ENCODE peak calls at places on chromosomes 3 and 15, in five cellular contexts. X is PC-3, V is K562, C is tibial nerve, T is esophagus squamous epithelium. I is an unnamed sample. For H3K4me1 and H3K27me3, the result is how much of the 10 kb centered on the place peaks cover.

GRCh38 chr3:68239542-68239941 is 585.1 kb upstream of the SUCLG2 start:
- DNase-seq in X (no peak), V (no peak), C (no peak), T (no peak), I (no peak)

GRCh38 chr15:81516461-81516860 is 142.4 kb upstream of the TMC3 start:
- DNase-seq in V (no peak), X (peak), C (no peak), T (no peak), I (no peak)

GRCh38 chr3:185402561-185402960 is 39.6 kb downstream of the MAP3K13 start:
- DNase-seq in C (no peak), V (no peak), T (no peak), X (no peak), I (no peak)

GRCh38 chr3:101814835-101815234 is 34.5 kb upstream of the NFKBIZ start:
- DNase-seq in C (no peak), X (no peak), T (no peak), V (no peak), I (no peak)

GRCh38 chr3:73625124-73625665 is 454 bp upstream of the PDZRN3 start:
- DNase-seq in V (no peak), X (no peak), C (no peak), T (no peak), I (no peak)

GRCh38 chr3:170714151-170714550 is 128.3 kb upstream of the SLC7A14 start:
- DNase-seq in X (peak), V (no peak), C (no peak), T (no peak), I (no peak)

GRCh38 chr3:103372031-103372430 is 937.2 kb downstream of the ZPLD1 start:
- DNase-seq in C (no peak), T (no peak), V (no peak), X (no peak), I (no peak)

GRCh38 chr3:42080452-42080872 is 10.7 kb upstream of the TRAK1 start:
- DNase-seq in T (no peak), C (no peak), V (no peak), X (peak), I (no peak)

GRCh38 chr15:77225641-77226040 is 154.7 kb upstream of the TSPAN3 start:
- DNase-seq in X (no peak), T (no peak), C (no peak), V (no peak), I (no peak)

GRCh38 chr3:31491660-31492059 is 41.1 kb upstream of the STT3B start:
- DNase-seq in X (no peak), C (no peak), V (peak), T (no peak), I (no peak)

GRCh38 chr3:42032693-42033349 is 58.3 kb upstream of the TRAK1 start:
- DNase-seq in V (no peak), C (peak), X (no peak), T (no peak), I (no peak)

GRCh38 chr3:141446737-141447136 is 40.1 kb upstream of the RASA2 start:
- DNase-seq in X (no peak), V (no peak), C (no peak), T (no peak), I (no peak)

DNA sequence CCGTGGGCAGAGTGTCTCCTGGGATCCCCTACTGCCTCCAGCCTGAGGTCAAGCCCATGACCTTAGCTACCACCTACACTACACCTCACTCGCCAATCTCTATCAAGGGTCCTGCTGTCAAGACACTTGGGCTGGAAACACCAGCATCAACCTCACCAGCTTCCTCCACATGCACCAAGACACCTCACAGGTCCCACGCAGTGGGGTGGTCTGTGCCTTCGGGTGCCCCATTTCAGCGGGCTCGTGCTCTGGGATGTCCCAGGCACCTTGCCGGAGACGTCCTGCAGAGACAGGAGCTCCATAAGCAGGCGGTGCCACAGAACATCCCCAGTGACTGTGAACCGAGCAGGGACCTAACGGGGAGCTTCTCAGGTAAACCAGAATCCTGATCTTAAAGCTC is 20.0 kb downstream of the CYFIP1 start:
- DNase-seq in C (no peak), T (no peak), V (no peak), X (no peak), I (no peak)
- H3K4me1 ChIP-seq in C (under half), T (under half), V (under half), X (under half), I (under half)

GRCh38 chr3:109902549-109902948 is 565.2 kb upstream of the DPPA4 start:
- DNase-seq in V (no peak), T (no peak), X (no peak), C (no peak), I (no peak)

GRCh38 chr3:109897734-109898133 is 560.4 kb upstream of the DPPA4 start:
- DNase-seq in V (no peak), X (no peak), T (no peak), C (no peak), I (no peak)

GRCh38 chr3:109899930-109900329 is 562.6 kb upstream of the DPPA4 start:
- DNase-seq in C (no peak), X (no peak), T (no peak), V (no peak), I (no peak)

GRCh38 chr3:109903100-109903499 is 565.8 kb upstream of the DPPA4 start:
- DNase-seq in C (no peak), X (peak), T (no peak), V (no peak), I (no peak)

GRCh38 chr3:109900774-109901173 is 563.4 kb upstream of the DPPA4 start:
- DNase-seq in V (no peak), X (peak), T (no peak), C (no peak), I (no peak)
- H3K27ac ChIP-seq in V (no peak), X (no peak), T (no peak), C (no peak), I (no peak)

DNA sequence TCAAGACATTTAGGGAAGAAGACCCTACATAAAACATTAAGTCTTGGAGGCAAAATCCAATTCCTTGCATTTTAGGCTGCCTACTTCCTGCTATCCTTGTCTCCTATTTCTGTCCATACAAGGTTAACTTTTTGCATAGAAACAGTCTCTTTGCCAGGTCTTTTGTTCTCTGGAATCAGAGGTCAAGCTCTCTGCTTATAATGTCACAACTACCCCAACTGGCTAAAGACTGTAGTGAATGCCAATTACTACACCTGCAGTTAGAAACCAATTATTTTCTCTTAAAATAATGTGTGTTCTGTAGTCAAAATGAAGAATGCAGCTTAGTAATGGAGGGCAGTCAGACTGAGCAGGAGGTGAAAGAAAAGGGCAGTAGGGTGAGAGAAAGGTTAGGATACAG is 856.2 kb downstream of the TUSC7 start:
- DNase-seq in X (no peak), V (no peak), C (no peak), T (no peak), I (no peak)
- H3K27me3 ChIP-seq in X (under half), V (under half), C (under half), T (under half), I (under half)

GRCh38 chr3:43288850-43289249 is 2.5 kb downstream of the SNRK start:
- DNase-seq in X (no peak), C (no peak), V (no peak), T (no peak), I (no peak)
- H3K4me1 ChIP-seq in X (under half), C (under half), V (under half), T (under half), I (half or more)

GRCh38 chr3:58163234-58163633 is 47.5 kb downstream of the DNASE1L3 start:
- DNase-seq in T (no peak), C (no peak), X (no peak), V (no peak), I (no peak)

GRCh38 chr3:58167431-58168351 is 43.1 kb downstream of the DNASE1L3 start:
- DNase-seq in C (peak), V (peak), X (peak), T (no peak), I (no peak)

GRCh38 chr3:58168498-58168897 is 42.3 kb downstream of the DNASE1L3 start:
- DNase-seq in V (no peak), C (no peak), T (no peak), X (no peak), I (no peak)

GRCh38 chr3:58164199-58164879 is 46.4 kb downstream of the DNASE1L3 start:
- DNase-seq in T (no peak), X (peak), C (no peak), V (no peak), I (no peak)

DNA sequence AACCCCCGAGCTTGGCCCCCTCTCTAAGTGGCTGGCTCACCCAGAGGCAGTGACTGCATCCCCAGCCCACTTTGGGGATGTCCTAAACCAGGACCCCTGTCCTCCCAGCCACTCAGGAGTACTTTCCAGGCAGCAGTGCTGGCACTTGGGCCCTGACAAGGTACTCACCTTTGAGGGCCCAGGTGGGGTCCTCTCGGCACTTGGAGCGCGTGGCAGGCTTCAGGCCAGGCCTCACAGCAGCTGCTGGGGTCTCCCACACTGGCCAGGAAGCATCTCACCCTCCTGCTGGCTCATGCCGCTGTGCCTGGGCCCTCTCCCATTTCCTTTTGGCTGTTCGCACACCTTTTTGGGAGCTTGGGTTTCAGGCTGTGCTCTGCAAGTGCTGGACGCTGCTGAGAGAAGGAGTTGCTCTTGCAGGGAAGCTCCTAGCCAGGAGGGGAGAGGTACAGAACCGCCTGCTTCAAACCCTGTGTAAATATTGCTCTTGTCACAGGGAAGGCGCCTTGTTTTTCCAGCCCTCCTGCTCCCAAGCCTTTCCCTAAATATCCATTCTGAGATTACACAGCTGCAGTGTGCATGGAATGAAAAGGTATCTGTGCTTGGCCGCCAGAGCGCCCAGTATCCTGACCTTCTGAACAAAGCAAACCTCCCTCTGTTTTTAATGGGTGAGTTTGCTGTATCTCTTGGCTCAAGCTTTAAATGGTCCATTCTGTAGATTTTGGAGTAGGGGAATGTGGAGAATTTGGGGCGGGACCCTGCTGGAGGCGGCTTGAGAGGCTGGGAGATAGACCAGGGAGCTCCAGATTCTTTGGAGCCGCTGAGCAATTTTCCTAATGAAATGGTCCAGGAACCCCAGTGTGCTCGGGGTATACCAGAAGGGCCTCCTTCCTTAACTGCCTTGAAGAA is 45.6 kb downstream of the DNASE1L3 start:
- DNase-seq in X (no peak), C (no peak), T (no peak), V (no peak), I (no peak)
- H3K27ac ChIP-seq in X (peak), C (peak), T (no peak), V (peak), I (no peak)

DNA sequence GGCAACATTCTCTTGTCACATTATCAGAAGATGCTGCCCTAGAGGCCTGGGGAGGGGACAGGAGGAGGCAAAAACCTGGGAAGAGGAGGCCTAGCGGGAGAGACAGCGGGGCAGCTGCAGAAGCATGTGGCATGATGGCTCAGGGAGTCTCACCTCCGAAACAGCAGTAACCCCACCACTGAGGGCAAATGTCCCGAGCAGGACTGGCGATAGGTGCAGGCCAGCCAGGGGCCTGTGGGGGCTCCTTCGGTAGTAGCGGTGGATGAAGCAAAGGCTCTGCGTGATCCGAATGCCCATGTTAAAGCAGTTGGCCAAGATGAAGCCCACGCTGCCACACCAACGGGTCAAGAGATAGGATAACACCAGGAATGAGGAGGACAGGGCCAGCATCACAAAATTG is 38.0 kb downstream of the RFT1 start:
- DNase-seq in C (no peak), T (no peak), V (no peak), X (no peak), I (no peak)
- H3K27me3 ChIP-seq in C (under half), T (under half), V (under half), X (under half), I (under half)

DNA sequence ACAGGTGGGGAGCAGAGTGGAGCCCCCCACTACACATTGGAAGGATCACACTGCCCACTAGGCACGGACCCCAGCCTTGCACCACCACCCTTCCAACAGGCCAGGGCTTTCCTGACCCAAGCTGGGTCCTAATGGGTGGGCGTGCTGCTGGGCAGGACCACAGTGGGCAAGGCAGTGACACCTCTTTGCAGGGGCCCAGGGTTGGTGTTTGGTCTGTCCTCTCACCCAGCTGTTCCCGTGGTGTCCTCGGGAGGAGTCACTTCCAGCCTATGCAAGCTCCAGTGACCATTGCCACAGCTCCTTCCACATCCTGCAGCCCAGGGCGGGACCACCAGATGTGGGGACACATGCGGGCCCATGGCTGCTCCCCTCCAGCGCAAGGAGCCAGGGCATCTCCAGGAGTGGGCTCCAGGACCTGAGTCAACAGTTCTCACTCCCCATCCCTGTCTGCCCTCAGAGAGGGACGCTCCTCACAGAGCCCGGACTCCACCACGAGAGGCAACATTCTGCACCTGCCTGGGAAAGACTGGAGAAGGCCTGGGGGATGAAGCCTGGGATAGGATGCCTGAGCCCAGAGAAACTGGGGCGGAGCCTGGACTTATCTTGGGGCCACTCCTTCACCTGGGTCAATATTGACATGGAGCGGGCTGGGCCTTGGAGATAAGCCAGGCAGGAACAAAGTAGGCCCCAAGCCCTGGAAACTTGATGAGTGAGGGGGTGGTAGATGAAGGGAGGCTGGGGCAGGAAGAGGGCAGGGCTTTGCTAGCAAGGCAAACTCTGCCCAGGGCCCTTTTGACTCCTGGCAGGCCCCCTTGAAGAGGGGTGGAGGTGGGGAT is 3.9 kb upstream of the VILL start:
- DNase-seq in C (no peak), T (no peak), X (peak), V (peak), I (no peak)
- H3K4me1 ChIP-seq in C (under half), T (under half), X (under half), V (under half), I (under half)

GRCh38 chr3:111858641-111859040 is 424 bp upstream of the PHLDB2 start:
- DNase-seq in T (no peak), X (no peak), V (no peak), C (no peak), I (no peak)
- H3K27ac ChIP-seq in T (peak), X (peak), V (no peak), C (peak), I (no peak)

DNA sequence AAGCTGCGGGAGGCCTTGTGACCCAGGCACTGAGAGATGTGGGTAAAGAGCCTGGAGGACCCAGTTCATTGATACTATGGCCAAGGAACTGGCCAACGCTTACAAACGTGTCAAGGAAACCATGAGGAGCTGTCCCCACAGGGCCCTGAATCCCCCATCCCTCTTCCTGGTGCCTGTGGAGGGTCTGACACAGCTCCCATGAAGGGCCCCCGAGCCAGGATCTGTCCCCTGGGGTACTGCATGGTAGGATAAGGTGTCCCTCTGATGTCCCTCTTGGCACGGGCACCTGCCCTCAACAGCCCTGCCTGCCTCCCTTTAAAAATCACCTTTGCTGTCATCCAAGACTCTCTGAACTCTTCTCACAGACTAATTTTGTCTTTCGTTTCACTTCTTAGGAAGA is 122.4 kb downstream of the ADCY5 start:
- DNase-seq in X (no peak), T (no peak), C (no peak), V (no peak), I (no peak)
- H3K27me3 ChIP-seq in X (half or more), T (under half), C (under half), V (under half), I (under half)